ENCODE peak calls at places on chromosomes 1 and 21, in eight cellular contexts. One of them, this sample, is unnamed.

GRCh38 chr1:235671992-235672391 is 22.4 kb upstream of the GNG4 start:
- DNase-seq in occipital lobe: no peak
- DNase-seq in pancreas: no peak
- DNase-seq in T-cell: no peak
- DNase-seq in CD8-positive, alpha-beta memory T cell: no peak
- DNase-seq in HFFc6: no peak
- DNase-seq in AG04450: no peak
- DNase-seq in SK-MEL-5: no peak
- DNase-seq in this sample: no peak

GRCh38 chr1:17207046-17207445 is 2.1 kb downstream of the PADI1 start:
- DNase-seq in occipital lobe: no peak
- DNase-seq in pancreas: no peak
- DNase-seq in T-cell: no peak
- DNase-seq in CD8-positive, alpha-beta memory T cell: no peak
- DNase-seq in HFFc6: no peak
- DNase-seq in AG04450: no peak
- DNase-seq in SK-MEL-5: no peak
- DNase-seq in this sample: no peak

GRCh38 chr1:154765970-154766369 is 104.1 kb downstream of the KCNN3 start:
- DNase-seq in occipital lobe: no peak
- DNase-seq in pancreas: no peak
- DNase-seq in T-cell: no peak
- DNase-seq in CD8-positive, alpha-beta memory T cell: no peak
- DNase-seq in HFFc6: peak
- DNase-seq in AG04450: no peak
- DNase-seq in SK-MEL-5: peak
- DNase-seq in this sample: peak

GRCh38 chr21:44455524-44456206 is 355 bp downstream of the LRRC3 start:
- DNase-seq in occipital lobe: no peak
- DNase-seq in pancreas: peak
- DNase-seq in T-cell: peak
- DNase-seq in CD8-positive, alpha-beta memory T cell: peak
- DNase-seq in HFFc6: no peak
- DNase-seq in AG04450: no peak
- DNase-seq in SK-MEL-5: peak
- DNase-seq in this sample: peak

GRCh38 chr1:94503153-94503552 is 38.4 kb downstream of the F3 start:
- DNase-seq in occipital lobe: no peak
- DNase-seq in pancreas: no peak
- DNase-seq in T-cell: no peak
- DNase-seq in CD8-positive, alpha-beta memory T cell: no peak
- DNase-seq in HFFc6: no peak
- DNase-seq in AG04450: no peak
- DNase-seq in SK-MEL-5: no peak
- DNase-seq in this sample: no peak

GRCh38 chr21:37916795-37917142 is 512 bp upstream of the KCNJ6 start:
- DNase-seq in occipital lobe: no peak
- DNase-seq in pancreas: no peak
- DNase-seq in T-cell: no peak
- DNase-seq in CD8-positive, alpha-beta memory T cell: no peak
- DNase-seq in HFFc6: no peak
- DNase-seq in AG04450: no peak
- DNase-seq in SK-MEL-5: peak
- DNase-seq in this sample: no peak

GRCh38 chr1:71106658-71107322 is 26.0 kb upstream of the ZRANB2 start:
- DNase-seq in occipital lobe: no peak
- DNase-seq in pancreas: no peak
- DNase-seq in T-cell: no peak
- DNase-seq in CD8-positive, alpha-beta memory T cell: no peak
- DNase-seq in HFFc6: no peak
- DNase-seq in AG04450: no peak
- DNase-seq in SK-MEL-5: peak
- DNase-seq in this sample: no peak

GRCh38 chr1:172089768-172090510 is 248.6 kb downstream of the DNM3 start:
- DNase-seq in occipital lobe: no peak
- DNase-seq in pancreas: peak
- DNase-seq in T-cell: peak
- DNase-seq in CD8-positive, alpha-beta memory T cell: peak
- DNase-seq in HFFc6: no peak
- DNase-seq in AG04450: no peak
- DNase-seq in SK-MEL-5: peak
- DNase-seq in this sample: peak

GRCh38 chr1:54200519-54200997 is 591 bp downstream of the MRPL37 start:
- DNase-seq in occipital lobe: no peak
- DNase-seq in pancreas: no peak
- DNase-seq in T-cell: no peak
- DNase-seq in CD8-positive, alpha-beta memory T cell: no peak
- DNase-seq in HFFc6: no peak
- DNase-seq in AG04450: no peak
- DNase-seq in SK-MEL-5: no peak
- DNase-seq in this sample: peak

GRCh38 chr1:43282220-43283195 is 2.9 kb downstream of the C1orf210 start:
- DNase-seq in occipital lobe: no peak
- DNase-seq in pancreas: no peak
- DNase-seq in T-cell: no peak
- DNase-seq in CD8-positive, alpha-beta memory T cell: no peak
- DNase-seq in HFFc6: no peak
- DNase-seq in AG04450: no peak
- DNase-seq in SK-MEL-5: no peak
- DNase-seq in this sample: no peak

GRCh38 chr1:41838266-41838665 is 80.5 kb downstream of the HIVEP3 start:
- DNase-seq in occipital lobe: no peak
- DNase-seq in pancreas: no peak
- DNase-seq in T-cell: no peak
- DNase-seq in CD8-positive, alpha-beta memory T cell: no peak
- DNase-seq in HFFc6: no peak
- DNase-seq in AG04450: no peak
- DNase-seq in SK-MEL-5: no peak
- DNase-seq in this sample: no peak

GRCh38 chr1:159891275-159892157 is 8.4 kb downstream of the CFAP45 start:
- DNase-seq in occipital lobe: peak
- DNase-seq in pancreas: peak
- DNase-seq in T-cell: peak
- DNase-seq in CD8-positive, alpha-beta memory T cell: peak
- DNase-seq in HFFc6: peak
- DNase-seq in AG04450: peak
- DNase-seq in SK-MEL-5: peak
- DNase-seq in this sample: peak

GRCh38 chr1:2088434-2088833 is 38.2 kb downstream of the PRKCZ start:
- DNase-seq in occipital lobe: no peak
- DNase-seq in pancreas: no peak
- DNase-seq in T-cell: no peak
- DNase-seq in CD8-positive, alpha-beta memory T cell: no peak
- DNase-seq in HFFc6: no peak
- DNase-seq in AG04450: peak
- DNase-seq in SK-MEL-5: no peak
- DNase-seq in this sample: peak

GRCh38 chr1:44089371-44090070 is 29.1 kb upstream of the KLF17 start:
- DNase-seq in occipital lobe: no peak
- DNase-seq in pancreas: no peak
- DNase-seq in T-cell: no peak
- DNase-seq in CD8-positive, alpha-beta memory T cell: no peak
- DNase-seq in HFFc6: no peak
- DNase-seq in AG04450: no peak
- DNase-seq in SK-MEL-5: no peak
- DNase-seq in this sample: no peak

GRCh38 chr1:66480162-66480561 is 53.8 kb upstream of the SGIP1 start:
- DNase-seq in occipital lobe: no peak
- DNase-seq in pancreas: no peak
- DNase-seq in T-cell: no peak
- DNase-seq in CD8-positive, alpha-beta memory T cell: no peak
- DNase-seq in HFFc6: no peak
- DNase-seq in AG04450: no peak
- DNase-seq in SK-MEL-5: no peak
- DNase-seq in this sample: no peak

GRCh38 chr1:197761654-197762053 is 13.6 kb downstream of the DENND1B start:
- DNase-seq in occipital lobe: no peak
- DNase-seq in pancreas: no peak
- DNase-seq in T-cell: no peak
- DNase-seq in CD8-positive, alpha-beta memory T cell: no peak
- DNase-seq in HFFc6: no peak
- DNase-seq in AG04450: no peak
- DNase-seq in SK-MEL-5: no peak
- DNase-seq in this sample: no peak

GRCh38 chr1:35530168-35530567 is 27.0 kb downstream of the KIAA0319L start:
- DNase-seq in occipital lobe: no peak
- DNase-seq in pancreas: no peak
- DNase-seq in T-cell: no peak
- DNase-seq in CD8-positive, alpha-beta memory T cell: no peak
- DNase-seq in HFFc6: no peak
- DNase-seq in AG04450: no peak
- DNase-seq in SK-MEL-5: no peak
- DNase-seq in this sample: no peak

GRCh38 chr1:91806777-91807700 is 78.9 kb downstream of the TGFBR3 start:
- DNase-seq in occipital lobe: no peak
- DNase-seq in pancreas: no peak
- DNase-seq in T-cell: no peak
- DNase-seq in CD8-positive, alpha-beta memory T cell: no peak
- DNase-seq in HFFc6: no peak
- DNase-seq in AG04450: no peak
- DNase-seq in SK-MEL-5: no peak
- DNase-seq in this sample: no peak

GRCh38 chr1:92486251-92487077 is at the start of gene GFI1:
- DNase-seq in occipital lobe: no peak
- DNase-seq in pancreas: peak
- DNase-seq in T-cell: peak
- DNase-seq in CD8-positive, alpha-beta memory T cell: peak
- DNase-seq in HFFc6: no peak
- DNase-seq in AG04450: no peak
- DNase-seq in SK-MEL-5: no peak
- DNase-seq in this sample: peak

GRCh38 chr1:170375082-170375733 is 156.8 kb upstream of the GORAB start:
- DNase-seq in occipital lobe: no peak
- DNase-seq in pancreas: no peak
- DNase-seq in T-cell: no peak
- DNase-seq in CD8-positive, alpha-beta memory T cell: no peak
- DNase-seq in HFFc6: no peak
- DNase-seq in AG04450: peak
- DNase-seq in SK-MEL-5: no peak
- DNase-seq in this sample: no peak

GRCh38 chr1:31505884-31506497 is 70.3 kb upstream of the TINAGL1 start:
- DNase-seq in occipital lobe: no peak
- DNase-seq in pancreas: no peak
- DNase-seq in T-cell: peak
- DNase-seq in CD8-positive, alpha-beta memory T cell: no peak
- DNase-seq in HFFc6: peak
- DNase-seq in AG04450: peak
- DNase-seq in SK-MEL-5: no peak
- DNase-seq in this sample: peak

GRCh38 chr1:86137458-86137857 is 19.1 kb downstream of the COL24A1 start:
- DNase-seq in occipital lobe: no peak
- DNase-seq in pancreas: no peak
- DNase-seq in T-cell: no peak
- DNase-seq in CD8-positive, alpha-beta memory T cell: no peak
- DNase-seq in HFFc6: peak
- DNase-seq in AG04450: peak
- DNase-seq in SK-MEL-5: no peak
- DNase-seq in this sample: peak

GRCh38 chr1:208977012-208977411 is 606.5 kb upstream of the CAMK1G start:
- DNase-seq in occipital lobe: no peak
- DNase-seq in pancreas: no peak
- DNase-seq in T-cell: no peak
- DNase-seq in CD8-positive, alpha-beta memory T cell: no peak
- DNase-seq in HFFc6: no peak
- DNase-seq in AG04450: no peak
- DNase-seq in SK-MEL-5: no peak
- DNase-seq in this sample: no peak

GRCh38 chr1:236734141-236734765 is 48.0 kb downstream of the ACTN2 start:
- DNase-seq in occipital lobe: no peak
- DNase-seq in pancreas: no peak
- DNase-seq in T-cell: no peak
- DNase-seq in CD8-positive, alpha-beta memory T cell: no peak
- DNase-seq in HFFc6: no peak
- DNase-seq in AG04450: no peak
- DNase-seq in SK-MEL-5: no peak
- DNase-seq in this sample: no peak

GRCh38 chr21:32350211-32350980 is 42.4 kb downstream of the URB1 start:
- DNase-seq in occipital lobe: no peak
- DNase-seq in pancreas: no peak
- DNase-seq in T-cell: no peak
- DNase-seq in CD8-positive, alpha-beta memory T cell: no peak
- DNase-seq in HFFc6: no peak
- DNase-seq in AG04450: no peak
- DNase-seq in SK-MEL-5: no peak
- DNase-seq in this sample: no peak

GRCh38 chr1:212514782-212515181 is 82.1 kb downstream of the NENF start:
- DNase-seq in occipital lobe: no peak
- DNase-seq in pancreas: no peak
- DNase-seq in T-cell: no peak
- DNase-seq in CD8-positive, alpha-beta memory T cell: no peak
- DNase-seq in HFFc6: no peak
- DNase-seq in AG04450: no peak
- DNase-seq in SK-MEL-5: no peak
- DNase-seq in this sample: no peak

GRCh38 chr1:2232916-2233438 is 4.9 kb downstream of the SKI start:
- DNase-seq in occipital lobe: no peak
- DNase-seq in pancreas: no peak
- DNase-seq in T-cell: no peak
- DNase-seq in CD8-positive, alpha-beta memory T cell: no peak
- DNase-seq in HFFc6: no peak
- DNase-seq in AG04450: no peak
- DNase-seq in SK-MEL-5: no peak
- DNase-seq in this sample: no peak

GRCh38 chr1:212718499-212718898 is 18.9 kb upstream of the BATF3 start:
- DNase-seq in occipital lobe: no peak
- DNase-seq in pancreas: no peak
- DNase-seq in T-cell: no peak
- DNase-seq in CD8-positive, alpha-beta memory T cell: no peak
- DNase-seq in HFFc6: no peak
- DNase-seq in AG04450: no peak
- DNase-seq in SK-MEL-5: peak
- DNase-seq in this sample: no peak

GRCh38 chr1:68347415-68347814 is 102.3 kb downstream of the RPE65 start:
- DNase-seq in occipital lobe: no peak
- DNase-seq in pancreas: no peak
- DNase-seq in T-cell: no peak
- DNase-seq in CD8-positive, alpha-beta memory T cell: no peak
- DNase-seq in HFFc6: no peak
- DNase-seq in AG04450: no peak
- DNase-seq in SK-MEL-5: no peak
- DNase-seq in this sample: no peak

GRCh38 chr1:24871306-24871901 is 58.7 kb downstream of the RUNX3 start:
- DNase-seq in occipital lobe: no peak
- DNase-seq in pancreas: no peak
- DNase-seq in T-cell: no peak
- DNase-seq in CD8-positive, alpha-beta memory T cell: no peak
- DNase-seq in HFFc6: no peak
- DNase-seq in AG04450: no peak
- DNase-seq in SK-MEL-5: no peak
- DNase-seq in this sample: no peak

GRCh38 chr1:243903904-243904303 is 53.9 kb upstream of the AKT3 start:
- DNase-seq in occipital lobe: no peak
- DNase-seq in pancreas: no peak
- DNase-seq in T-cell: no peak
- DNase-seq in CD8-positive, alpha-beta memory T cell: no peak
- DNase-seq in HFFc6: peak
- DNase-seq in AG04450: no peak
- DNase-seq in SK-MEL-5: no peak
- DNase-seq in this sample: no peak

GRCh38 chr1:117095237-117095636 is 26.3 kb downstream of the TRIM45 start:
- DNase-seq in occipital lobe: no peak
- DNase-seq in pancreas: no peak
- DNase-seq in T-cell: no peak
- DNase-seq in CD8-positive, alpha-beta memory T cell: no peak
- DNase-seq in HFFc6: peak
- DNase-seq in AG04450: no peak
- DNase-seq in SK-MEL-5: no peak
- DNase-seq in this sample: peak

GRCh38 chr1:45954401-45954847 is 151.0 kb downstream of the MAST2 start:
- DNase-seq in occipital lobe: no peak
- DNase-seq in pancreas: no peak
- DNase-seq in T-cell: no peak
- DNase-seq in CD8-positive, alpha-beta memory T cell: no peak
- DNase-seq in HFFc6: peak
- DNase-seq in AG04450: peak
- DNase-seq in SK-MEL-5: no peak
- DNase-seq in this sample: peak

GRCh38 chr1:22143065-22143514 is at the start of gene WNT4:
- DNase-seq in occipital lobe: no peak
- DNase-seq in pancreas: peak
- DNase-seq in T-cell: no peak
- DNase-seq in CD8-positive, alpha-beta memory T cell: peak
- DNase-seq in HFFc6: no peak
- DNase-seq in AG04450: no peak
- DNase-seq in SK-MEL-5: peak
- DNase-seq in this sample: peak